ENCODE peak calls at places on chromosomes 6 and 20, in four cellular contexts. T is IMR-90, L is endothelial cell, P is heart left ventricle. F is an unnamed sample.

GRCh38 chr6:79586548-79586947 is 44.6 kb upstream of the SH3BGRL2 start:
- DNase-seq in L (peak; percentile 7), T (peak; percentile 45), P (no peak), F (no peak)

GRCh38 chr6:29705389-29706231 is 17.6 kb upstream of the HLA-F start:
- DNase-seq in T (peak; percentile 53), P (no peak), L (peak; percentile 48), F (no peak)

GRCh38 chr6:41705996-41706835 is 29.2 kb downstream of the TFEB start:
- DNase-seq in P (peak; percentile 90), T (peak; percentile 68), L (peak; percentile 77), F (peak; percentile 90)

GRCh38 chr20:35604444-35604750 is 11.2 kb upstream of the SPAG4 start:
- DNase-seq in P (no peak), L (peak; percentile 43), T (no peak), F (peak; percentile 33)

GRCh38 chr6:142187209-142187608 is 40.1 kb downstream of the VTA1 start:
- DNase-seq in T (peak; percentile 77), L (no peak), P (peak; percentile 79), F (no peak)

GRCh38 chr6:42071881-42072583 is 21.7 kb downstream of the TAF8 start:
- DNase-seq in L (no peak), T (no peak), P (no peak), F (no peak)

GRCh38 chr20:2131366-2131765 is 29.7 kb downstream of the STK35 start:
- DNase-seq in T (peak; percentile 86), L (no peak), P (no peak), F (no peak)

GRCh38 chr6:33168624-33169023 is 23.6 kb downstream of the COL11A2 start:
- DNase-seq in L (no peak), P (no peak), T (no peak), F (no peak)

GRCh38 chr6:40778186-40778585 is 191.0 kb upstream of the LRFN2 start:
- DNase-seq in T (peak; percentile 32), P (no peak), L (no peak), F (no peak)

GRCh38 chr6:149060985-149061760 is 256.3 kb upstream of the TAB2 start:
- DNase-seq in P (no peak), L (no peak), T (peak; percentile 70), F (no peak)

GRCh38 chr6:133512410-133513016 is 271.4 kb downstream of the EYA4 start:
- DNase-seq in T (peak; percentile 67), P (peak; percentile 35), L (peak; percentile 52), F (peak; percentile 15)

GRCh38 chr6:4352731-4353130 is 217.4 kb upstream of the ECI2 start:
- DNase-seq in T (peak; percentile 34), P (no peak), L (no peak), F (no peak)

GRCh38 chr6:71349976-71350615 is 61.5 kb downstream of the OGFRL1 start:
- DNase-seq in T (peak; percentile 80), P (no peak), L (no peak), F (no peak)

GRCh38 chr20:60206259-60206658 is 248.0 kb downstream of the CDH26 start:
- DNase-seq in L (peak; percentile 45), T (peak; percentile 49), P (no peak), F (no peak)

GRCh38 chr6:70280462-70280861 is 22.4 kb downstream of the COL9A1 start:
- DNase-seq in T (no peak), L (peak; percentile 9), P (no peak), F (no peak)

GRCh38 chr6:140441256-140441655 is 1066.8 kb upstream of the CITED2 start:
- DNase-seq in L (peak; percentile 52), P (peak; percentile 77), T (peak; percentile 63), F (no peak)

GRCh38 chr6:157235600-157236039 is 87.7 kb downstream of the TMEM242 start:
- DNase-seq in P (peak; percentile 62), L (peak; percentile 64), T (peak; percentile 33), F (peak; percentile 67)

GRCh38 chr6:110934499-110934898 is 24.0 kb upstream of the GTF3C6 start:
- DNase-seq in P (no peak), T (no peak), L (no peak), F (no peak)

GRCh38 chr20:54643761-54644160 is 168.4 kb downstream of the DOK5 start:
- DNase-seq in P (no peak), L (no peak), T (peak; percentile 73), F (no peak)

GRCh38 chr6:92361990-92362770 is 1057.2 kb downstream of the EPHA7 start:
- DNase-seq in P (no peak), T (no peak), L (no peak), F (no peak)

GRCh38 chr20:39822667-39823066 is 860.5 kb downstream of the DHX35 start:
- DNase-seq in L (no peak), T (peak; percentile 42), P (no peak), F (no peak)

GRCh38 chr6:40719671-40720374 is 132.7 kb upstream of the LRFN2 start:
- DNase-seq in P (no peak), L (peak; percentile 17), T (peak; percentile 50), F (no peak)

GRCh38 chr20:49445176-49445575 is 37.3 kb downstream of the KCNB1 start:
- DNase-seq in T (no peak), P (no peak), L (peak; percentile 18), F (no peak)

GRCh38 chr6:49454787-49455709 is 8.0 kb downstream of the MMUT start:
- DNase-seq in L (no peak), P (no peak), T (no peak), F (no peak)

GRCh38 chr20:48058611-48059559 is 273.6 kb upstream of the SULF2 start:
- DNase-seq in T (no peak), P (no peak), L (no peak), F (no peak)

GRCh38 chr6:37860226-37860839 is 40.8 kb downstream of the ZFAND3 start:
- DNase-seq in P (no peak), L (peak; percentile 34), T (peak; percentile 65), F (no peak)

GRCh38 chr20:33352258-33353012 is 48.9 kb downstream of the CDK5RAP1 start:
- DNase-seq in T (no peak), P (no peak), L (no peak), F (no peak)

GRCh38 chr6:38234934-38235678 is 404.6 kb downstream of the BTBD9 start:
- DNase-seq in L (no peak), T (no peak), P (no peak), F (peak; percentile 53)

GRCh38 chr6:44811456-44811855 is 423.9 kb downstream of the CDC5L start:
- DNase-seq in P (no peak), L (no peak), T (no peak), F (no peak)
- TF ChIP-seq CTCF in P (no peak), L (no peak), T (no peak), F (no peak)

GRCh38 chr20:57627972-57628650 is 7.9 kb upstream of the ZBP1 start:
- DNase-seq in L (no peak), T (peak; percentile 41), P (peak; percentile 47), F (no peak)
- TF ChIP-seq CTCF in L (no peak), T (no peak), P (no peak), F (no peak)

DNA sequence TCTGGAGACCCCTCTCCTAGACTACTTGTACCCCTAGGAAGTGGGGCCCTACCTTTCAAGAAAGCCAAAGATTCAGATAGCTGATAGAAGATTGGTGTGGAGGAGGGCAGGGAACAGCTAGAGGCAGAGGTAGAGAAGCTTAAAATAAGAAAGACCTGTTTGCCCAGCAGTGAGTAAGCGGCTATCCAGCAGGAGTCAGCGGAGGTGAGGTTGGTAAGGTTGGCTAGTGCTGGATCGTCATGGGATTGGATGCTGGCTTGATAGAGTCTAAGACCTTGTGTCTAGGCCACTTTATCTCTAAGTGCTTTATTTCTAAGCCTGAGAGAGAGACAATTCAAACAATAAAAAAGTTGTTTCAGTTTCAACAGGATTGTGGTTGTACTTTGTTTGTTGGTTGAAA is 19.1 kb downstream of the ANKS1A start:
- DNase-seq in L (no peak), T (no peak), P (no peak), F (no peak)
- TF ChIP-seq CTCF in L (no peak), T (no peak), P (no peak), F (no peak)

GRCh38 chr20:58985656-58986055 is 4.6 kb downstream of the NELFCD start:
- DNase-seq in L (no peak), P (peak; percentile 23), T (no peak), F (no peak)
- TF ChIP-seq CTCF in L (no peak), P (no peak), T (no peak), F (no peak)

GRCh38 chr6:25606151-25606550 is 45.9 kb upstream of the SCGN start:
- DNase-seq in T (no peak), L (no peak), P (no peak), F (no peak)

GRCh38 chr6:25602680-25602982 is 49.4 kb upstream of the SCGN start:
- DNase-seq in L (no peak), T (no peak), P (no peak), F (no peak)

GRCh38 chr6:25599516-25600060 is 52.4 kb upstream of the SCGN start:
- DNase-seq in L (no peak), P (no peak), T (no peak), F (no peak)

GRCh38 chr6:25603251-25603650 is 48.8 kb upstream of the SCGN start:
- DNase-seq in L (peak; percentile 18), P (no peak), T (no peak), F (no peak)

DNA sequence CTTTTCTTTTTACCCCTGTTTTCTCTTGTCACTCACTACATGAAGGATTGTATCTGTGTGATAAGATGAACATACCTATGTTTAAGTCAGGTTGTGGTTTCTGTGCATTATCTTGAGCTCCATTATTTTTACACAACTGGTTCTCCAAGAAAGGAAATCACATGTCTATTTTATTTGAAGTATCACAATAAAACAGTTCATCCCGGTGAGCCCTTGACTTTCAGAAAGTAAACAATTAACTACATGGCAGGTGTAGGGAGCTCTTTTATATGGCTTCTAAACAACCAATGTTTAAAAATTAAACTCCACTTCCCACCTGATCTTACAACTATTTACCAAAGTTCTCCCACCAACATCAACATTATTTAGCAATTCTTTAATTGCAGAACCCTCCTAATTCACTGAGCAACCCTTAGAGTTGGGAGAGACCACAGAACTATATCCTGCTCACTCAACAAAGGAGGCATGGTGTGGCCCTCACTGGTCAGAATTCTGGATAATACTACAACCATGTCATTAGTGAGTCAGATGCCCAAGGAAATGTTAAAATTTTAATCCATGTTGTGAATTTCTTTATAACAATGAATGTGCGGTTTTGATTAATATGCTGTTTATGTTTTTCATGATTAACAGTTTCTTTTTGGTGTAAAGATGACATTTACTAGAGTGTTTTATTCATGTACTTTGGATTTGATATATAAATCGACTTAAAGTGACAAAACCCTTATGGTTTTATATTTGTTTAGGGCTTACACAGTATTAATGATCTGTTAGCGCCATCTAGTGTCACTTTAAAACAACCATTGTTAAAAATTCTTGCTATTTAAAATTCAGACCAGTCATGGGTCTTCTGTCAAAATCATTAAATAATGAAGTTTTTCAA is 50.0 kb upstream of the SCGN start:
- DNase-seq in P (no peak), T (peak; percentile 67), L (no peak), F (peak; percentile 40)
- TF ChIP-seq CTCF in P (peak; percentile 62), T (peak; percentile 72), L (peak; percentile 63), F (peak; percentile 51)

GRCh38 chr6:34246249-34246562 is 2.6 kb downstream of the SMIM29 start:
- DNase-seq in T (no peak), L (no peak), P (no peak), F (no peak)

GRCh38 chr6:34243131-34243771 is 5.6 kb downstream of the SMIM29 start:
- DNase-seq in P (no peak), T (peak; percentile 77), L (no peak), F (no peak)

GRCh38 chr6:34242252-34243130 is 5.8 kb downstream of the HMGA1 start:
- DNase-seq in T (peak; percentile 25), L (no peak), P (no peak), F (no peak)

GRCh38 chr6:34246563-34247391 is 2.0 kb downstream of the SMIM29 start:
- DNase-seq in P (no peak), L (peak; percentile 66), T (peak; percentile 46), F (peak; percentile 70)

GRCh38 chr6:34243901-34244884 is 4.6 kb downstream of the SMIM29 start:
- DNase-seq in T (peak; percentile 95), L (no peak), P (peak; percentile 86), F (no peak)
- TF ChIP-seq CTCF in T (peak; percentile 42), L (peak; percentile 49), P (peak; percentile 28), F (peak; percentile 42)